ENCODE peak calls at places on chromosomes 2 and 18, in nine cellular contexts. W, I, U, E, L, G, R, J and Y are unnamed samples.

GRCh38 chr2:58620896-58621295 is 379.8 kb upstream of the FANCL start:
- DNase-seq in E (no peak), W (no peak), L (no peak), I (no peak), U (no peak), G (no peak), R (no peak), J (no peak), Y (no peak)

GRCh38 chr18:8707946-8708345 is 2.6 kb downstream of the MTCL1 start:
- DNase-seq in J (no peak), U (no peak), I (no peak), W (no peak), G (no peak), L (no peak), E (no peak), R (no peak), Y (no peak)

GRCh38 chr2:172021955-172022354 is 22.2 kb downstream of the METAP1D start:
- DNase-seq in R (no peak), J (peak), G (no peak), E (peak), I (no peak), L (peak), W (peak), U (no peak), Y (peak)

GRCh38 chr2:218311908-218312756 is 19.8 kb upstream of the TMBIM1 start:
- DNase-seq in W (no peak), U (no peak), L (no peak), R (no peak), J (no peak), G (no peak), I (no peak), E (no peak), Y (no peak)

GRCh38 chr2:16507655-16508054 is 158.0 kb downstream of the CYRIA start:
- DNase-seq in E (no peak), U (no peak), W (peak), L (no peak), I (no peak), J (no peak), R (no peak), G (no peak), Y (no peak)

GRCh38 chr2:151973901-151974199 is 125.0 kb downstream of the CACNB4 start:
- DNase-seq in I (peak), W (peak), G (no peak), R (no peak), J (no peak), L (peak), U (peak), E (peak), Y (peak)

GRCh38 chr2:238097988-238098853 is 1.9 kb upstream of the ESPNL start:
- DNase-seq in G (peak), R (no peak), I (no peak), J (no peak), U (peak), W (peak), L (peak), E (no peak), Y (peak)

GRCh38 chr2:37324536-37324785 is 172 bp downstream of the PRKD3 start:
- DNase-seq in G (peak), J (peak), E (no peak), R (no peak), U (no peak), W (no peak), I (peak), L (peak), Y (peak)

GRCh38 chr2:3628800-3629199 is 29.2 kb upstream of the ALLC start:
- DNase-seq in J (peak), U (no peak), R (no peak), I (no peak), E (no peak), L (no peak), G (peak), W (no peak), Y (no peak)

GRCh38 chr18:48792611-48793368 is 158.0 kb downstream of the SMAD7 start:
- DNase-seq in I (no peak), J (no peak), E (no peak), L (no peak), W (no peak), R (no peak), G (no peak), U (no peak), Y (no peak)

GRCh38 chr18:53426656-53427055 is 797.8 kb downstream of the MBD2 start:
- DNase-seq in E (no peak), W (no peak), U (no peak), G (no peak), L (no peak), I (no peak), J (no peak), R (no peak), Y (no peak)

GRCh38 chr2:174436351-174436750 is 40.8 kb downstream of the SCRN3 start:
- DNase-seq in U (no peak), J (no peak), L (no peak), G (no peak), W (no peak), E (no peak), R (no peak), I (no peak), Y (no peak)

GRCh38 chr18:9017900-9018217 is 84.6 kb upstream of the NDUFV2 start:
- DNase-seq in R (no peak), G (no peak), J (no peak), U (no peak), E (no peak), L (peak), I (no peak), W (peak), Y (no peak)

GRCh38 chr2:127508025-127508620 is 18.2 kb downstream of the IWS1 start:
- DNase-seq in G (no peak), I (no peak), L (peak), J (no peak), W (no peak), U (no peak), R (no peak), E (no peak), Y (peak)

GRCh38 chr2:83054751-83055150 is 1404.3 kb downstream of the SUCLG1 start:
- DNase-seq in U (no peak), L (no peak), E (peak), W (no peak), G (no peak), I (no peak), R (no peak), J (no peak), Y (no peak)

GRCh38 chr2:649461-650342 is 27.5 kb downstream of the TMEM18 start:
- DNase-seq in J (no peak), E (no peak), G (no peak), U (no peak), W (no peak), R (no peak), L (no peak), I (no peak), Y (no peak)

GRCh38 chr18:25349926-25350560 is 1.9 kb downstream of the ZNF521 start:
- DNase-seq in J (peak), W (peak), G (peak), L (peak), U (no peak), I (peak), E (peak), R (peak), Y (no peak)

GRCh38 chr2:10289891-10290290 is 12.8 kb upstream of the HPCAL1 start:
- DNase-seq in W (peak), U (no peak), J (no peak), E (no peak), I (no peak), R (no peak), G (no peak), L (peak), Y (peak)

GRCh38 chr2:211259831-211260476 is 703.6 kb downstream of the CPS1 start:
- DNase-seq in U (no peak), I (no peak), L (no peak), J (no peak), E (no peak), W (no peak), G (no peak), R (no peak), Y (no peak)

GRCh38 chr2:149648282-149649030 is 60.9 kb upstream of the MMADHC start:
- DNase-seq in U (no peak), L (peak), J (peak), G (no peak), R (no peak), I (no peak), W (peak), E (peak), Y (peak)

GRCh38 chr2:30217644-30218361 is 13.5 kb upstream of the LBH start:
- DNase-seq in L (no peak), U (no peak), I (no peak), R (no peak), W (no peak), E (no peak), J (peak), G (peak), Y (no peak)

GRCh38 chr2:223846524-223846923 is 9.1 kb upstream of the AP1S3 start:
- DNase-seq in E (peak), R (no peak), G (no peak), I (no peak), W (peak), L (peak), J (no peak), U (no peak), Y (peak)

GRCh38 chr2:28407131-28407975 is 14.7 kb downstream of the FOSL2 start:
- DNase-seq in R (no peak), J (no peak), L (no peak), I (no peak), U (no peak), E (no peak), G (no peak), W (no peak), Y (no peak)

GRCh38 chr2:190113000-190113399 is 50.5 kb upstream of the MSTN start:
- DNase-seq in R (no peak), E (no peak), J (no peak), U (no peak), W (no peak), I (no peak), L (no peak), G (no peak), Y (no peak)